ENCODE peak calls at places on chromosome 5, in ten cellular contexts. B is astrocyte of the spinal cord; Z is astrocyte of the cerebellum; V is CD8-positive, alpha-beta T cell; U is foreskin fibroblast; X is kidney; H is vagina; D is SK-N-SH; E is HCT116; W is BJ. C is an unnamed sample.

GRCh38 chr5:158796812-158797497 is 302.8 kb downstream of the EBF1 start:
- DNase-seq in D (no peak), Z (no peak), E (no peak), B (no peak), H (no peak), W (no peak), V (no peak), X (no peak), U (no peak), C (no peak)

GRCh38 chr5:5979362-5979760 is 399.0 kb downstream of the MED10 start:
- DNase-seq in U (no peak), W (no peak), B (no peak), Z (peak; percentile 8), D (no peak), E (no peak), X (no peak), V (no peak), H (peak; percentile 40), C (peak; percentile 71)

GRCh38 chr5:37554403-37554739 is 175.3 kb downstream of the WDR70 start:
- DNase-seq in E (no peak), V (no peak), Z (no peak), H (no peak), U (no peak), W (no peak), D (no peak), X (no peak), B (no peak), C (no peak)

GRCh38 chr5:91668261-91668660 is 285.1 kb upstream of the ARRDC3 start:
- DNase-seq in E (no peak), W (no peak), U (no peak), H (no peak), D (no peak), B (no peak), X (no peak), V (no peak), Z (no peak), C (no peak)

GRCh38 chr5:133384903-133385302 is 227.4 kb downstream of the FSTL4 start:
- DNase-seq in B (no peak), D (no peak), H (peak; percentile 58), W (no peak), Z (no peak), X (no peak), V (peak; percentile 25), U (no peak), E (no peak), C (peak; percentile 18)

GRCh38 chr5:137195483-137195882 is 303.6 kb downstream of the SPOCK1 start:
- DNase-seq in E (no peak), V (no peak), D (no peak), W (no peak), X (no peak), B (no peak), Z (no peak), H (no peak), U (no peak), C (no peak)

GRCh38 chr5:175003531-175003930 is 279.1 kb downstream of the MSX2 start:
- DNase-seq in Z (no peak), X (no peak), W (no peak), B (no peak), E (no peak), H (no peak), D (no peak), V (no peak), U (no peak), C (no peak)

GRCh38 chr5:151141535-151141934 is 16.0 kb downstream of the ANXA6 start:
- DNase-seq in B (peak; percentile 39), V (peak; percentile 74), E (no peak), D (no peak), U (no peak), H (no peak), Z (no peak), W (no peak), X (no peak), C (peak; percentile 65)

GRCh38 chr5:29462261-29462660 is 1731.2 kb upstream of the CDH6 start:
- DNase-seq in X (no peak), W (no peak), H (no peak), D (no peak), V (no peak), U (no peak), B (no peak), Z (no peak), E (no peak), C (no peak)

GRCh38 chr5:138981131-138981530 is 106.0 kb upstream of the LRRTM2 start:
- DNase-seq in Z (peak; percentile 33), B (peak; percentile 70), W (no peak), X (no peak), U (no peak), H (no peak), D (no peak), V (peak; percentile 23), E (no peak), C (peak; percentile 7)

GRCh38 chr5:120803282-120803681 is 339.2 kb downstream of the PRR16 start:
- DNase-seq in U (no peak), V (no peak), D (peak; percentile 4), B (peak; percentile 49), X (no peak), E (peak; percentile 8), W (no peak), H (no peak), Z (no peak), C (no peak)

GRCh38 chr5:96567188-96567587 is 95.0 kb upstream of the CAST start:
- DNase-seq in U (peak; percentile 42), V (no peak), Z (no peak), E (no peak), W (peak; percentile 40), D (no peak), B (peak; percentile 67), X (no peak), H (no peak), C (no peak)

GRCh38 chr5:132180134-132180745 is 47.4 kb downstream of the P4HA2 start:
- DNase-seq in W (peak; percentile 19), E (peak; percentile 47), X (no peak), U (peak; percentile 51), Z (peak; percentile 37), V (no peak), H (no peak), D (peak; percentile 69), B (peak; percentile 79), C (peak; percentile 67)

GRCh38 chr5:132177691-132178149 is 49.9 kb downstream of the P4HA2 start:
- DNase-seq in Z (no peak), X (no peak), D (no peak), U (no peak), V (no peak), B (no peak), H (no peak), W (no peak), E (no peak), C (no peak)

GRCh38 chr5:132179410-132179809 is 48.2 kb downstream of the P4HA2 start:
- DNase-seq in D (no peak), H (no peak), E (no peak), Z (no peak), X (no peak), W (no peak), B (peak; percentile 19), U (no peak), V (no peak), C (no peak)

GRCh38 chr5:132176543-132176945 is 51.1 kb downstream of the P4HA2 start:
- DNase-seq in E (no peak), U (no peak), B (no peak), V (no peak), W (no peak), X (no peak), H (no peak), D (no peak), Z (no peak), C (no peak)

GRCh38 chr5:132176987-132177386 is 50.7 kb downstream of the P4HA2 start:
- DNase-seq in Z (no peak), D (no peak), E (no peak), X (no peak), U (no peak), H (no peak), V (no peak), B (peak; percentile 14), W (no peak), C (no peak)
- H3K4me3 ChIP-seq in Z (no peak overlapping the region), D (no peak overlapping the region), E (no peak overlapping the region), X (no peak overlapping the region), U (no peak overlapping the region), H (no peak overlapping the region), V (no peak overlapping the region), B (no peak overlapping the region), W (no peak overlapping the region), C (no peak overlapping the region)

GRCh38 chr5:149915392-149916260 is 29.0 kb downstream of the PDE6A start:
- DNase-seq in H (no peak), U (no peak), B (peak; percentile 32), Z (no peak), X (no peak), D (no peak), V (no peak), W (no peak), E (no peak), C (no peak)
- H3K4me3 ChIP-seq in H (no peak overlapping the region), U (no peak overlapping the region), B (no peak overlapping the region), Z (no peak overlapping the region), X (no peak overlapping the region), D (no peak overlapping the region), V (no peak overlapping the region), W (no peak overlapping the region), E (no peak overlapping the region), C (no peak overlapping the region)

DNA sequence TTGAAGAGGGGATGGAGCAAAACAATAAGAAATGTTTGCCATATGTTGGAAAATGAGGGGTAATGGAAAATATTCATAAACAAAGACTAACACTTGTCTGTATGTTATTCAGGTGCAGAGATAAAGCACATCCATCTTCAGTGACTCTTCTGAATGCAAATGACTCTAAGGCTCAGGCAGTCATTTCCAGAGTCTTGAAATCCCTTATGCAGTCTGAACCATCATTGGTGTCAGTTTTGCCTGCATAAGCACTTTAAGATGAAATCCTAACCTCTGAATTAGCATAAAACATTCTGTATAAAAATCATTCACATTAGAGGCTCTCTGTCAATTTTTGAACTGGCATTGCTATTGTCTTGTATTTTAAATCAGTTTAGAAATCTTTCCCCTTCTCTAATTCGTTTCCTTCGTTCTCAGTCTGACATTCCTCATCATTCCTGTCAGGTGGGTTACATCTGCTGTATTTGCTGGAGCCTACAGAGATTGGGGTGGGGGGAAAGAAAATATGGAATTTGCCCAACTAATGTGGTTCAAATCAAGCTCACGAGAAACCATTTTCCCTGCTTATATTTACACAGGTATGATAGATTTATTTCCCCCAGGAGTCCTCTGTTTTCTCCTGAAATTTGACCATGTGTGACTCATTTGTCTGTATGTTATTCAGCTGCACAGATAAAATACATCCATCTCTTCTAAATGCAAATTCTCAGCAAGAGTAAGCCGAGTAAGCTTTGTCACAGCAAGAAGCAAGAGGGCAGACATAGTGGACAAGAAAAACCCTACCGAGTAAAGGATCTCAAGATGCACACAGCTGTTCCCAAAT is 31.6 kb downstream of the ENC1 start:
- DNase-seq in Z (no peak), W (no peak), H (no peak), V (no peak), U (no peak), B (no peak), X (no peak), E (no peak), D (no peak), C (no peak)
- H3K4me3 ChIP-seq in Z (no peak overlapping the region), W (no peak overlapping the region), H (no peak overlapping the region), V (no peak overlapping the region), U (no peak overlapping the region), B (no peak overlapping the region), X (no peak overlapping the region), E (no peak overlapping the region), D (no peak overlapping the region), C (no peak overlapping the region)

DNA sequence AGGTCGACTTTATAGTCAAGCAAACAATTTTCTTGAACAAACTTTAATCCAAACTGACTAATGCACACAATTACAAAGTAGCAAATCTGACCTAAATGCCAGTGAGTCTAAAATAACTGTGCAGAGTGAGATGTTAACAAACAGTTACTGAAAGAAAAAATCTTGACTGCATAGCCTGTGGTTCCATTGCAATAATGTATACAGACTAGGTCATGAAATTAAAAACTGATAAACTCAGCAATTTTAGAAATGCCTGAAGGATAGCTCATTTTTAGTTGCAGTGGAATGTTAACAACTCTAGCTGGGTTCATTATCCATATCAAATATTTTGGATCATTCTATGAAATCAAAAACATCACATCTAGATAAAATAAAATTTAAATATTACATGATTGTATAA is 73.4 kb upstream of the CDH12 start:
- DNase-seq in E (no peak), V (no peak), B (no peak), D (no peak), H (no peak), X (no peak), W (no peak), Z (no peak), U (no peak), C (no peak)
- H3K4me3 ChIP-seq in E (no peak overlapping the region), V (no peak overlapping the region), B (no peak overlapping the region), D (no peak overlapping the region), H (no peak overlapping the region), X (no peak overlapping the region), W (no peak overlapping the region), Z (no peak overlapping the region), U (no peak overlapping the region), C (no peak overlapping the region)